ENCODE peak calls at places on chromosome 3, in eight cellular contexts. G is activated effector memory CD4-positive, alpha-beta T cell treated with anti-CD3 and anti-CD28 coated beads, Interleukin-2, amount 50 U/mL, for 16 hours; Q is GM12865; X is activated CD4-positive, CD25-positive, alpha-beta regulatory T cell; I is effector memory CD4-positive, alpha-beta T cell; N is stimulated activated CD4-positive, alpha-beta T cell treated with anti-CD3 and anti-CD28 coated beads, TNF-alpha, amount 100 ng/mL, for 24 hours; L is cardiac fibroblast; O is breast epithelium. F is an unnamed sample.

GRCh38 chr3:179750720-179751328 is 98.0 kb downstream of the USP13 start:
- DNase-seq in N (no peak), L (peak; percentile 37), G (no peak), O (no peak), I (no peak), Q (peak; percentile 17), X (no peak), F (peak; percentile 39)

GRCh38 chr3:99499235-99499798 is 139.1 kb upstream of the COL8A1 start:
- DNase-seq in X (no peak), Q (peak; percentile 64), O (no peak), L (peak; percentile 78), N (no peak), I (no peak), G (no peak), F (peak; percentile 56)

GRCh38 chr3:9736831-9737230 is 5.3 kb downstream of the BRPF1 start:
- DNase-seq in Q (no peak), L (no peak), I (no peak), N (no peak), X (no peak), G (no peak), O (no peak), F (no peak)

GRCh38 chr3:39291903-39292329 is 12.1 kb upstream of the CX3CR1 start:
- DNase-seq in N (peak; percentile 58), G (peak; percentile 91), Q (peak; percentile 75), I (peak; percentile 46), O (peak; percentile 36), X (peak; percentile 42), L (peak; percentile 59), F (peak; percentile 29)

GRCh38 chr3:195159819-195160175 is 111.2 kb downstream of the XXYLT1 start:
- DNase-seq in Q (no peak), I (no peak), G (no peak), N (no peak), X (no peak), O (no peak), L (no peak), F (no peak)

GRCh38 chr3:176971613-176972174 is 225.6 kb downstream of the TBL1XR1 start:
- DNase-seq in I (no peak), X (no peak), L (no peak), N (no peak), Q (no peak), G (no peak), O (no peak), F (peak; percentile 90)

GRCh38 chr3:129829640-129830039 is 63.9 kb downstream of the TMCC1 start:
- DNase-seq in L (peak; percentile 92), Q (peak; percentile 61), N (no peak), I (no peak), G (no peak), X (no peak), O (peak; percentile 32), F (peak; percentile 74)

GRCh38 chr3:50525987-50526386 is 22.6 kb upstream of the CACNA2D2 start:
- DNase-seq in G (peak; percentile 77), O (no peak), Q (peak; percentile 44), N (peak; percentile 41), I (no peak), L (peak; percentile 42), X (no peak), F (peak; percentile 88)

GRCh38 chr3:148372476-148372875 is 325.2 kb upstream of the AGTR1 start:
- DNase-seq in L (no peak), N (no peak), G (no peak), O (peak; percentile 26), Q (no peak), X (no peak), I (no peak), F (no peak)

GRCh38 chr3:162525052-162525451 is 1028.4 kb downstream of the OTOL1 start:
- DNase-seq in I (no peak), X (no peak), N (no peak), O (no peak), Q (no peak), G (no peak), L (peak; percentile 87), F (no peak)

GRCh38 chr3:34132069-34132677 is 333.7 kb downstream of the PDCD6IP start:
- DNase-seq in O (no peak), G (no peak), X (no peak), N (no peak), L (peak; percentile 14), Q (no peak), I (no peak), F (peak; percentile 30)

GRCh38 chr3:87359025-87359424 is 82.6 kb upstream of the POU1F1 start:
- DNase-seq in L (no peak), O (no peak), Q (no peak), G (no peak), X (no peak), N (no peak), I (no peak), F (no peak)

GRCh38 chr3:107756649-107757048 is 233.9 kb downstream of the BBX start:
- DNase-seq in G (no peak), N (no peak), I (no peak), L (no peak), Q (no peak), X (no peak), O (no peak), F (no peak)

GRCh38 chr3:56238299-56238698 is 230.0 kb downstream of the ERC2 start:
- DNase-seq in O (no peak), L (no peak), N (no peak), G (no peak), X (no peak), I (no peak), Q (no peak), F (no peak)

GRCh38 chr3:30626443-30627181 is 20.2 kb downstream of the TGFBR2 start:
- DNase-seq in X (no peak), L (peak; percentile 59), Q (no peak), N (no peak), G (no peak), I (no peak), O (no peak), F (no peak)

GRCh38 chr3:126360046-126360713 is 3.0 kb upstream of the KLF15 start:
- DNase-seq in X (no peak), I (no peak), O (no peak), Q (no peak), L (no peak), G (peak; percentile 22), N (no peak), F (no peak)

GRCh38 chr3:89964347-89964746 is 856.9 kb downstream of the EPHA3 start:
- DNase-seq in O (no peak), Q (no peak), G (no peak), N (no peak), L (peak; percentile 53), X (no peak), I (no peak), F (no peak)

GRCh38 chr3:100629728-100630127 is 20.3 kb downstream of the ADGRG7 start:
- DNase-seq in L (no peak), X (no peak), O (no peak), I (no peak), G (no peak), Q (no peak), N (no peak), F (no peak)

GRCh38 chr3:133289322-133289721 is 110.5 kb upstream of the BFSP2 start:
- DNase-seq in O (no peak), X (no peak), Q (no peak), G (no peak), L (no peak), N (no peak), I (no peak), F (no peak)

GRCh38 chr3:173823911-173824460 is 426.4 kb downstream of the NLGN1 start:
- DNase-seq in G (no peak), I (no peak), Q (no peak), L (peak; percentile 1), O (no peak), N (no peak), X (no peak), F (no peak)

GRCh38 chr3:182765287-182765686 is 28.0 kb upstream of the ATP11B start:
- DNase-seq in O (no peak), X (no peak), G (no peak), I (no peak), L (no peak), Q (no peak), N (no peak), F (no peak)

GRCh38 chr3:62755285-62755684 is 119.9 kb downstream of the CADPS start:
- DNase-seq in N (no peak), O (no peak), I (no peak), X (no peak), Q (no peak), L (no peak), G (no peak), F (no peak)

GRCh38 chr3:64575211-64575844 is 112.5 kb downstream of the ADAMTS9 start:
- DNase-seq in L (peak; percentile 35), Q (peak; percentile 24), X (no peak), G (no peak), O (no peak), N (no peak), I (no peak), F (no peak)

GRCh38 chr3:69787436-69788168 is 48.3 kb downstream of the MITF start:
- DNase-seq in Q (no peak), L (peak; percentile 75), O (no peak), I (no peak), G (no peak), N (no peak), X (no peak), F (no peak)

GRCh38 chr3:98086873-98087272 is at the start of gene OR5AC2:
- DNase-seq in Q (no peak), G (no peak), I (no peak), N (no peak), L (no peak), O (no peak), X (no peak), F (no peak)

GRCh38 chr3:146431240-146431639 is 38.1 kb downstream of the PLSCR2 start:
- DNase-seq in N (no peak), L (peak; percentile 6), G (no peak), I (no peak), X (no peak), Q (no peak), O (no peak), F (no peak)

GRCh38 chr3:119187266-119187665 is 13.9 kb downstream of the UPK1B start:
- DNase-seq in X (no peak), L (no peak), G (no peak), N (no peak), Q (no peak), I (no peak), O (no peak), F (no peak)

GRCh38 chr3:195015021-195015420 is 255.9 kb downstream of the XXYLT1 start:
- DNase-seq in L (peak; percentile 49), N (no peak), O (no peak), G (no peak), X (no peak), Q (no peak), I (no peak), F (no peak)

GRCh38 chr3:32438596-32439344 is 47.1 kb downstream of the CMTM7 start:
- DNase-seq in Q (peak; percentile 90), L (peak; percentile 55), O (peak; percentile 52), G (no peak), X (no peak), N (no peak), I (no peak), F (no peak)

GRCh38 chr3:71103430-71103881 is 480.1 kb downstream of the FOXP1 start:
- DNase-seq in L (peak; percentile 78), N (no peak), X (no peak), O (no peak), I (no peak), Q (no peak), G (no peak), F (no peak)

GRCh38 chr3:71428841-71429609 is 154.5 kb downstream of the FOXP1 start:
- DNase-seq in O (peak; percentile 72), G (no peak), Q (no peak), L (peak; percentile 51), X (no peak), N (no peak), I (no peak), F (no peak)

GRCh38 chr3:36416660-36417059 is 36.4 kb downstream of the STAC start:
- DNase-seq in L (no peak), G (no peak), N (no peak), X (no peak), Q (no peak), O (no peak), I (no peak), F (no peak)

GRCh38 chr3:49411550-49411967 is 217 bp downstream of the RHOA start:
- DNase-seq in N (no peak), G (peak; percentile 87), I (peak; percentile 36), X (peak; percentile 53), Q (peak; percentile 61), O (peak; percentile 47), L (peak; percentile 26), F (no peak)

GRCh38 chr3:40615110-40615915 is 90.6 kb downstream of the ZNF621 start:
- DNase-seq in G (no peak), L (no peak), Q (no peak), N (no peak), O (no peak), X (no peak), I (no peak), F (no peak)

F was measured in MV-4-11.